ENCODE peak calls at places on chromosomes 5 and 9, in seven cellular contexts. One of them, this sample, is unnamed.

GRCh38 chr9:92492781-92493401 is 10.6 kb upstream of the ASPN start:
- DNase-seq in A549: no peak
- DNase-seq in SK-N-SH: peak; percentile 39
- DNase-seq in IMR-90: no peak
- DNase-seq in HepG2: no peak
- DNase-seq in K562: no peak
- DNase-seq in GM12878: no peak
- DNase-seq in this sample: no peak

GRCh38 chr9:99785010-99785590 is 36.6 kb upstream of the NR4A3 start:
- DNase-seq in A549: no peak
- DNase-seq in SK-N-SH: no peak
- DNase-seq in IMR-90: no peak
- DNase-seq in HepG2: no peak
- DNase-seq in K562: no peak
- DNase-seq in GM12878: no peak
- DNase-seq in this sample: no peak

GRCh38 chr5:145681686-145682085 is 153.5 kb downstream of the PRELID2 start:
- DNase-seq in A549: peak; percentile 71
- DNase-seq in SK-N-SH: peak; percentile 51
- DNase-seq in IMR-90: peak; percentile 73
- DNase-seq in HepG2: peak; percentile 83
- DNase-seq in K562: peak; percentile 73
- DNase-seq in GM12878: peak; percentile 32
- DNase-seq in this sample: peak; percentile 54

GRCh38 chr9:130343445-130343918 is 77.9 kb downstream of the HMCN2 start:
- DNase-seq in A549: no peak
- DNase-seq in SK-N-SH: peak; percentile 88
- DNase-seq in IMR-90: no peak
- DNase-seq in HepG2: no peak
- DNase-seq in K562: peak; percentile 56
- DNase-seq in GM12878: no peak
- DNase-seq in this sample: no peak

GRCh38 chr9:128927731-128928411 is 7.1 kb downstream of the PHYHD1 start:
- DNase-seq in A549: peak; percentile 83
- DNase-seq in SK-N-SH: peak; percentile 85
- DNase-seq in IMR-90: peak; percentile 47
- DNase-seq in HepG2: no peak
- DNase-seq in K562: peak; percentile 75
- DNase-seq in GM12878: peak; percentile 9
- DNase-seq in this sample: peak; percentile 84

GRCh38 chr5:68749648-68750047 is 344.2 kb upstream of the SLC30A5 start:
- DNase-seq in A549: no peak
- DNase-seq in SK-N-SH: no peak
- DNase-seq in IMR-90: no peak
- DNase-seq in HepG2: no peak
- DNase-seq in K562: no peak
- DNase-seq in GM12878: no peak
- DNase-seq in this sample: no peak

GRCh38 chr5:73135429-73136276 is 15.3 kb downstream of the TMEM171 start:
- DNase-seq in A549: peak; percentile 40
- DNase-seq in SK-N-SH: peak; percentile 48
- DNase-seq in IMR-90: peak; percentile 42
- DNase-seq in HepG2: peak; percentile 18
- DNase-seq in K562: peak; percentile 50
- DNase-seq in GM12878: no peak
- DNase-seq in this sample: no peak

GRCh38 chr5:149168276-149168675 is 27.0 kb downstream of the ABLIM3 start:
- DNase-seq in A549: no peak
- DNase-seq in SK-N-SH: no peak
- DNase-seq in IMR-90: no peak
- DNase-seq in HepG2: no peak
- DNase-seq in K562: no peak
- DNase-seq in GM12878: no peak
- DNase-seq in this sample: no peak

GRCh38 chr9:92151691-92152393 is 36.6 kb upstream of the SPTLC1 start:
- DNase-seq in A549: no peak
- DNase-seq in SK-N-SH: peak; percentile 74
- DNase-seq in IMR-90: peak; percentile 84
- DNase-seq in HepG2: no peak
- DNase-seq in K562: no peak
- DNase-seq in GM12878: no peak
- DNase-seq in this sample: no peak

GRCh38 chr9:90044710-90045151 is 439.9 kb downstream of the GADD45G start:
- DNase-seq in A549: peak; percentile 65
- DNase-seq in SK-N-SH: no peak
- DNase-seq in IMR-90: no peak
- DNase-seq in HepG2: peak; percentile 5
- DNase-seq in K562: no peak
- DNase-seq in GM12878: no peak
- DNase-seq in this sample: peak; percentile 27

GRCh38 chr5:20470997-20471396 is 483.0 kb upstream of the CDH18 start:
- DNase-seq in A549: no peak
- DNase-seq in SK-N-SH: no peak
- DNase-seq in IMR-90: no peak
- DNase-seq in HepG2: no peak
- DNase-seq in K562: no peak
- DNase-seq in GM12878: no peak
- DNase-seq in this sample: no peak

DNA sequence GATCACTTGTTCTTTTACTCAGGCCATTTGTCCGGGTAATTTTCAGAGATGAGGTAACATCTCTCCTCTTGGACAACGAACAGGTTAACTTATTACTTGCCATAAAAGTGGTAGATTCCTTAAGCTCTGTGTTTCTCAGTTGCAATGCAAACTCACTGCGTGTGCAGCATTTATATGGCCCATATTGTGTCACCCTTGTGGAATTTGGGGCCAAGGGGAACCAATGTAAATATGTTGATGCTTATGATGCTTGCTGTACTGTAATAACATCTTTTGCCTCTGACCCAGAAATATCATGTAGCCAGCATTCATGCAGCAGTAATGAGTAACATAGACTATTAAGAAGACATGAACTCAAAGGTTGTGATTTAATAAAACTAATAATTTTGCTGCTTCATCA is 175.8 kb downstream of the ADAMTS6 start:
- DNase-seq in A549: no peak
- DNase-seq in SK-N-SH: no peak
- DNase-seq in IMR-90: peak; percentile 84
- DNase-seq in HepG2: peak; percentile 29
- DNase-seq in K562: no peak
- DNase-seq in GM12878: no peak
- DNase-seq in this sample: no peak
- TF ChIP-seq RFX5 in A549: no peak
- TF ChIP-seq RFX5 in SK-N-SH: no peak
- TF ChIP-seq RFX5 in IMR-90: no peak
- TF ChIP-seq RFX5 in HepG2: no peak
- TF ChIP-seq RFX5 in K562: no peak
- TF ChIP-seq RFX5 in GM12878: no peak
- TF ChIP-seq RFX5 in this sample: no peak

DNA sequence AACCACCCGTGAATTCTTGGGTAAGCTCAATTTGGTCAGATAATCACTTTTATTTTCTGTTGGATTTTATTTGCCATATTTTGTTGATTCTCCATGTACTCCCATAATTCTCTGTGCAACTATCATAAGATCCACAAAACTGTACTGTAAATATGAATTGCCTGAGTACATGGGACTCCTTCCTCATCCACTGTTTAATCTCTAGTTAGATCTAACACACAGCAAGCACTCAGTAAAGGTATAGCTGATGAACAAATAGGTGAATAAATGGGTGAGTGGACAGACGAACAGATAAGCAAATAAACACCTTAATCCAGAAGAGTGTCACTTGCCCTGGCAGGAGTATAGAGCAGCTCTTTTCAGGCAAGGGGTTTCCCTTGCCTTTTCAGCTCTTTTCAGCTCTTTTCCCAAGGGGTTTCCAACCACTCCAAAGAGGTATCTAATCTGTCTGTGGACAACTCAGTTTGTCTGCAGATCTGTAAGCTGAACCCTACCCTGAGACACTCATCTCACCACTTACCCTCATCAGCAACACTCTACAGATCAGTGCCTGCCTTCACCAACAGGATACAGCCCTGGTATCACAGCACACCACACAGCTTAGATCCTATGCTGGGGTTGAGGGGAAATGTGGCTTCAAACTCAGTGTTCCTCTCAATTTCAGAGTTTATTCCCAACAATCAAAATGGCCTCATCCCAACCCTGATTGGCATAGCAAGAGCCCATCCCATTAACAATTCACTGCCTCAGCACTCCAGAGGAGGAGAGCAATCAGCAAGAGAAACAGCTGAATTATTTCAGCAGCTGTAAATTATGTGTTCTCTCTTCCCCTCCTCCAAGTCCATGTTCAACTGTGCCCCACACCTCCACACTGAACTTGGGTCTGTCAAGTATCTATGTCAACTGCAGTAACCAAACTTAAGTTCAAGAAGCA is 51.1 kb downstream of the SIL1 start:
- DNase-seq in A549: no peak
- DNase-seq in SK-N-SH: no peak
- DNase-seq in IMR-90: no peak
- DNase-seq in HepG2: no peak
- DNase-seq in K562: no peak
- DNase-seq in GM12878: no peak
- DNase-seq in this sample: no peak
- H3K4me1 ChIP-seq in A549: no peaks in the 10 kb centered on the region
- H3K4me1 ChIP-seq in SK-N-SH: peaks cover 9% of the 10 kb centered on the region
- H3K4me1 ChIP-seq in IMR-90: peaks cover 15% of the 10 kb centered on the region
- H3K4me1 ChIP-seq in HepG2: peaks cover 19% of the 10 kb centered on the region
- H3K4me1 ChIP-seq in K562: peaks cover 27% of the 10 kb centered on the region
- H3K4me1 ChIP-seq in GM12878: peaks cover 3% of the 10 kb centered on the region
- H3K4me1 ChIP-seq in this sample: peaks cover 4% of the 10 kb centered on the region

DNA sequence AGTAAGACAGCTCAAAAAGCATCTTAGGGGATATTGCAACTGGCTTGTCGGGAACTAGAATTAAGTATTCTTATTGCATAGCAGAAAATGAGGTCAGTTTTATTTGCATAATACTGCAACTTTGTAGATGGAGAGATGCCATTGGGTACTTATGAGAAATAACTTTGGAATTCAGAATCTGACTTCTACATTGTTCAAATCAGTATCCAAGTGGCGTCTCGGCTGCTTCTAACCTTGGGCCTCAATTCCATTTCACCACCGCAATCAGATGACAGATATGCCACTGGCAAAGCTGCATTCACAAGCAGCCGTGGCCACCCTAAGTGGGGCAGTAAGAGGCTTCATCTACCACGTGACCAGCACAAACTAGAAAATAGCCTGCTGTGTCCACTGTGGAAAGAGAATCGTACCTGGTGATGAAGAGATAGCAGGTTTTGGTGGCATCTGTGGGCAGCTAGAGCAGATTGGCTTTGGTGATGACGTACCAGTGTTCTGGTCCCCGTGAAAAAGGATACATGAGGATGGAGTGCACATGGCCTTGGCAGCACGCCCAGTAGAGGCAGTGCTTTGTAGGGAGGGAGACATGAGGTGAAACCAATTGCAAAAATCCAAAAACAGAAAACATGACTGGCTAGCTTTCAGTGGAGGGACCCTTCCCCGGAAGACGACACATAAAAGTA is 116.6 kb downstream of the KLHL3 start:
- DNase-seq in A549: no peak
- DNase-seq in SK-N-SH: peak; percentile 86
- DNase-seq in IMR-90: peak; percentile 81
- DNase-seq in HepG2: no peak
- DNase-seq in K562: no peak
- DNase-seq in GM12878: no peak
- DNase-seq in this sample: no peak
- TF ChIP-seq RFX5 in A549: no peak
- TF ChIP-seq RFX5 in SK-N-SH: no peak
- TF ChIP-seq RFX5 in IMR-90: no peak
- TF ChIP-seq RFX5 in HepG2: no peak
- TF ChIP-seq RFX5 in K562: no peak
- TF ChIP-seq RFX5 in GM12878: no peak
- TF ChIP-seq RFX5 in this sample: no peak

GRCh38 chr5:14234204-14234603 is 91.1 kb downstream of the TRIO start:
- DNase-seq in A549: no peak
- DNase-seq in SK-N-SH: no peak
- DNase-seq in IMR-90: no peak
- DNase-seq in HepG2: peak; percentile 44
- DNase-seq in K562: no peak
- DNase-seq in GM12878: no peak
- DNase-seq in this sample: no peak

GRCh38 chr5:14237313-14238086 is 94.4 kb downstream of the TRIO start:
- DNase-seq in A549: no peak
- DNase-seq in SK-N-SH: no peak
- DNase-seq in IMR-90: no peak
- DNase-seq in HepG2: no peak
- DNase-seq in K562: no peak
- DNase-seq in GM12878: no peak
- DNase-seq in this sample: no peak

GRCh38 chr5:14236757-14237156 is 93.6 kb downstream of the TRIO start:
- DNase-seq in A549: no peak
- DNase-seq in SK-N-SH: no peak
- DNase-seq in IMR-90: no peak
- DNase-seq in HepG2: no peak
- DNase-seq in K562: no peak
- DNase-seq in GM12878: no peak
- DNase-seq in this sample: no peak

GRCh38 chr5:14238272-14238671 is 95.1 kb downstream of the TRIO start:
- DNase-seq in A549: no peak
- DNase-seq in SK-N-SH: no peak
- DNase-seq in IMR-90: no peak
- DNase-seq in HepG2: no peak
- DNase-seq in K562: no peak
- DNase-seq in GM12878: no peak
- DNase-seq in this sample: no peak

DNA sequence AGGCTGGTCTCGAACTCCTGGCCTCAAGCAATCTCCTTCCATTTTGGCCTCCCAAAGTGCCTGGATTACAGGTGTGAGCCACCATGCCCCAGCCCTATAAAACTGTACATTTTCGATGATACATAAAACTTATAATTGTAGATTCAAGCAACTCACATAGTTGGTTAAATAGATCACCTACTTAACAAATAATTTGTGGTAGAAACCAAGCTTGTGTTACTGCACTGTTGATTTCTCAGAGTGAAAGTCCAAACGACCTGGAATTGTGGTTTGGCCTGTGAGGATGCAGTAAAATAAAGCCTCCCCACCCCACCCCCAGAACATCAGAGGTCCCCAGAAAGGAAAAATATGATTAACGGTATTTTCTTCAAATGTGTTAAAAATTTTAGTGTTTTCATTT is 92.7 kb downstream of the TRIO start:
- DNase-seq in A549: no peak
- DNase-seq in SK-N-SH: no peak
- DNase-seq in IMR-90: no peak
- DNase-seq in HepG2: no peak
- DNase-seq in K562: no peak
- DNase-seq in GM12878: no peak
- DNase-seq in this sample: no peak
- H3K4me1 ChIP-seq in A549: peaks cover 70% of the 10 kb centered on the region
- H3K4me1 ChIP-seq in SK-N-SH: peaks cover 35% of the 10 kb centered on the region
- H3K4me1 ChIP-seq in IMR-90: peaks cover 37% of the 10 kb centered on the region
- H3K4me1 ChIP-seq in HepG2: peaks cover 27% of the 10 kb centered on the region
- H3K4me1 ChIP-seq in K562: no peaks in the 10 kb centered on the region
- H3K4me1 ChIP-seq in GM12878: peaks cover 17% of the 10 kb centered on the region
- H3K4me1 ChIP-seq in this sample: peaks cover 6% of the 10 kb centered on the region

GRCh38 chr5:37182667-37183066 is 66.5 kb downstream of the CPLANE1 start:
- DNase-seq in A549: no peak
- DNase-seq in SK-N-SH: no peak
- DNase-seq in IMR-90: no peak
- DNase-seq in HepG2: no peak
- DNase-seq in K562: no peak
- DNase-seq in GM12878: no peak
- DNase-seq in this sample: no peak
- TF ChIP-seq RFX5 in A549: no peak
- TF ChIP-seq RFX5 in SK-N-SH: no peak
- TF ChIP-seq RFX5 in IMR-90: no peak
- TF ChIP-seq RFX5 in HepG2: no peak
- TF ChIP-seq RFX5 in K562: no peak
- TF ChIP-seq RFX5 in GM12878: no peak
- TF ChIP-seq RFX5 in this sample: no peak

GRCh38 chr9:120707170-120707569 is 7.1 kb downstream of the MEGF9 start:
- DNase-seq in A549: no peak
- DNase-seq in SK-N-SH: no peak
- DNase-seq in IMR-90: no peak
- DNase-seq in HepG2: no peak
- DNase-seq in K562: no peak
- DNase-seq in GM12878: no peak
- DNase-seq in this sample: no peak
- H3K4me1 ChIP-seq in A549: peaks cover 74% of the 10 kb centered on the region
- H3K4me1 ChIP-seq in SK-N-SH: peaks cover 10% of the 10 kb centered on the region
- H3K4me1 ChIP-seq in IMR-90: peaks cover 5% of the 10 kb centered on the region
- H3K4me1 ChIP-seq in HepG2: peaks cover 53% of the 10 kb centered on the region
- H3K4me1 ChIP-seq in K562: peaks cover 6% of the 10 kb centered on the region
- H3K4me1 ChIP-seq in GM12878: no peaks in the 10 kb centered on the region
- H3K4me1 ChIP-seq in this sample: no peaks in the 10 kb centered on the region